ENCODE peak calls at places on chromosomes 3 and 15, in nine cellular contexts. One of them, this sample, is unnamed.

GRCh38 chr3:131007782-131008181 is 18.8 kb downstream of the ASTE1 start:
- DNase-seq in sigmoid colon: no peak
- DNase-seq in prostate gland: no peak
- DNase-seq in stomach: no peak
- DNase-seq in psoas muscle: no peak
- DNase-seq in cardiac muscle cell: peak; percentile 30
- DNase-seq in right atrium auricular region: no peak
- DNase-seq in dorsolateral prefrontal cortex: no peak
- DNase-seq in CD4-positive, alpha-beta T cell: no peak
- DNase-seq in this sample: no peak

GRCh38 chr3:126348308-126348920 is 8.8 kb downstream of the KLF15 start:
- DNase-seq in sigmoid colon: no peak
- DNase-seq in prostate gland: no peak
- DNase-seq in stomach: no peak
- DNase-seq in psoas muscle: peak; percentile 11
- DNase-seq in cardiac muscle cell: peak; percentile 23
- DNase-seq in right atrium auricular region: peak; percentile 46
- DNase-seq in dorsolateral prefrontal cortex: no peak
- DNase-seq in CD4-positive, alpha-beta T cell: no peak
- DNase-seq in this sample: no peak

GRCh38 chr3:52319921-52320595 is 3.9 kb downstream of the DNAH1 start:
- DNase-seq in sigmoid colon: no peak
- DNase-seq in prostate gland: no peak
- DNase-seq in stomach: no peak
- DNase-seq in psoas muscle: no peak
- DNase-seq in cardiac muscle cell: no peak
- DNase-seq in right atrium auricular region: no peak
- DNase-seq in dorsolateral prefrontal cortex: no peak
- DNase-seq in CD4-positive, alpha-beta T cell: no peak
- DNase-seq in this sample: no peak

GRCh38 chr3:25582242-25582641 is 82.5 kb downstream of the TOP2B start:
- DNase-seq in sigmoid colon: no peak
- DNase-seq in prostate gland: no peak
- DNase-seq in stomach: no peak
- DNase-seq in psoas muscle: no peak
- DNase-seq in cardiac muscle cell: peak; percentile 46
- DNase-seq in right atrium auricular region: no peak
- DNase-seq in dorsolateral prefrontal cortex: no peak
- DNase-seq in CD4-positive, alpha-beta T cell: no peak
- DNase-seq in this sample: no peak

GRCh38 chr3:127754411-127755304 is 67.7 kb downstream of the MGLL start:
- DNase-seq in sigmoid colon: no peak
- DNase-seq in prostate gland: no peak
- DNase-seq in stomach: no peak
- DNase-seq in psoas muscle: no peak
- DNase-seq in cardiac muscle cell: no peak
- DNase-seq in right atrium auricular region: no peak
- DNase-seq in dorsolateral prefrontal cortex: no peak
- DNase-seq in CD4-positive, alpha-beta T cell: no peak
- DNase-seq in this sample: no peak

GRCh38 chr15:63502843-63503738 is 1.3 kb upstream of the USP3 start:
- DNase-seq in sigmoid colon: peak; percentile 95
- DNase-seq in prostate gland: peak; percentile 65
- DNase-seq in stomach: peak; percentile 96
- DNase-seq in psoas muscle: peak; percentile 91
- DNase-seq in cardiac muscle cell: peak; percentile 99
- DNase-seq in right atrium auricular region: peak; percentile 97
- DNase-seq in dorsolateral prefrontal cortex: no peak
- DNase-seq in CD4-positive, alpha-beta T cell: peak; percentile 47
- DNase-seq in this sample: peak; percentile 92

GRCh38 chr3:117887896-117888295 is 1146.8 kb downstream of the IGSF11 start:
- DNase-seq in sigmoid colon: no peak
- DNase-seq in prostate gland: no peak
- DNase-seq in stomach: no peak
- DNase-seq in psoas muscle: no peak
- DNase-seq in cardiac muscle cell: no peak
- DNase-seq in right atrium auricular region: no peak
- DNase-seq in dorsolateral prefrontal cortex: no peak
- DNase-seq in CD4-positive, alpha-beta T cell: no peak
- DNase-seq in this sample: no peak

GRCh38 chr15:26294062-26294689 is 431.0 kb upstream of the ATP10A start:
- DNase-seq in sigmoid colon: no peak
- DNase-seq in prostate gland: no peak
- DNase-seq in stomach: no peak
- DNase-seq in psoas muscle: no peak
- DNase-seq in cardiac muscle cell: no peak
- DNase-seq in right atrium auricular region: no peak
- DNase-seq in dorsolateral prefrontal cortex: no peak
- DNase-seq in CD4-positive, alpha-beta T cell: no peak
- DNase-seq in this sample: no peak

GRCh38 chr3:108036984-108037741 is 53.7 kb downstream of the CD47 start:
- DNase-seq in sigmoid colon: no peak
- DNase-seq in prostate gland: no peak
- DNase-seq in stomach: no peak
- DNase-seq in psoas muscle: no peak
- DNase-seq in cardiac muscle cell: no peak
- DNase-seq in right atrium auricular region: no peak
- DNase-seq in dorsolateral prefrontal cortex: peak; percentile 62
- DNase-seq in CD4-positive, alpha-beta T cell: no peak
- DNase-seq in this sample: no peak

GRCh38 chr15:63244976-63245645 is 32.3 kb upstream of the APH1B start:
- DNase-seq in sigmoid colon: no peak
- DNase-seq in prostate gland: no peak
- DNase-seq in stomach: no peak
- DNase-seq in psoas muscle: no peak
- DNase-seq in cardiac muscle cell: no peak
- DNase-seq in right atrium auricular region: no peak
- DNase-seq in dorsolateral prefrontal cortex: no peak
- DNase-seq in CD4-positive, alpha-beta T cell: no peak
- DNase-seq in this sample: no peak

GRCh38 chr3:62242846-62243245 is 130.5 kb downstream of the FEZF2 start:
- DNase-seq in sigmoid colon: no peak
- DNase-seq in prostate gland: no peak
- DNase-seq in stomach: no peak
- DNase-seq in psoas muscle: no peak
- DNase-seq in cardiac muscle cell: no peak
- DNase-seq in right atrium auricular region: no peak
- DNase-seq in dorsolateral prefrontal cortex: no peak
- DNase-seq in CD4-positive, alpha-beta T cell: no peak
- DNase-seq in this sample: no peak

GRCh38 chr3:58776231-58776630 is 109.7 kb upstream of the FAM3D start:
- DNase-seq in sigmoid colon: no peak
- DNase-seq in prostate gland: no peak
- DNase-seq in stomach: no peak
- DNase-seq in psoas muscle: no peak
- DNase-seq in cardiac muscle cell: no peak
- DNase-seq in right atrium auricular region: no peak
- DNase-seq in dorsolateral prefrontal cortex: no peak
- DNase-seq in CD4-positive, alpha-beta T cell: no peak
- DNase-seq in this sample: no peak

GRCh38 chr3:114496874-114497273 is 203.0 kb downstream of the TIGIT start:
- DNase-seq in sigmoid colon: no peak
- DNase-seq in prostate gland: no peak
- DNase-seq in stomach: no peak
- DNase-seq in psoas muscle: no peak
- DNase-seq in cardiac muscle cell: peak; percentile 82
- DNase-seq in right atrium auricular region: no peak
- DNase-seq in dorsolateral prefrontal cortex: no peak
- DNase-seq in CD4-positive, alpha-beta T cell: no peak
- DNase-seq in this sample: no peak

GRCh38 chr3:121822973-121823372 is 11.9 kb downstream of the IQCB1 start:
- DNase-seq in sigmoid colon: no peak
- DNase-seq in prostate gland: no peak
- DNase-seq in stomach: no peak
- DNase-seq in psoas muscle: no peak
- DNase-seq in cardiac muscle cell: no peak
- DNase-seq in right atrium auricular region: no peak
- DNase-seq in dorsolateral prefrontal cortex: no peak
- DNase-seq in CD4-positive, alpha-beta T cell: no peak
- DNase-seq in this sample: no peak

GRCh38 chr15:75836953-75837321 is 6.3 kb upstream of the UBE2Q2 start:
- DNase-seq in sigmoid colon: no peak
- DNase-seq in prostate gland: no peak
- DNase-seq in stomach: no peak
- DNase-seq in psoas muscle: peak; percentile 30
- DNase-seq in cardiac muscle cell: peak; percentile 75
- DNase-seq in right atrium auricular region: peak; percentile 72
- DNase-seq in dorsolateral prefrontal cortex: no peak
- DNase-seq in CD4-positive, alpha-beta T cell: peak; percentile 19
- DNase-seq in this sample: no peak

GRCh38 chr3:31909455-31909854 is 71.6 kb downstream of the OSBPL10 start:
- DNase-seq in sigmoid colon: no peak
- DNase-seq in prostate gland: no peak
- DNase-seq in stomach: no peak
- DNase-seq in psoas muscle: no peak
- DNase-seq in cardiac muscle cell: no peak
- DNase-seq in right atrium auricular region: no peak
- DNase-seq in dorsolateral prefrontal cortex: no peak
- DNase-seq in CD4-positive, alpha-beta T cell: no peak
- DNase-seq in this sample: no peak
- H3K27ac ChIP-seq in sigmoid colon: no peak overlapping the region
- H3K27ac ChIP-seq in prostate gland: no peak overlapping the region
- H3K27ac ChIP-seq in stomach: no peak overlapping the region
- H3K27ac ChIP-seq in psoas muscle: no peak overlapping the region
- H3K27ac ChIP-seq in cardiac muscle cell: no peak overlapping the region
- H3K27ac ChIP-seq in right atrium auricular region: no peak overlapping the region
- H3K27ac ChIP-seq in dorsolateral prefrontal cortex: no peak overlapping the region
- H3K27ac ChIP-seq in CD4-positive, alpha-beta T cell: no peak overlapping the region
- H3K27ac ChIP-seq in this sample: no peak overlapping the region

GRCh38 chr15:65644282-65644681 is 22.5 kb downstream of the SLC24A1 start:
- DNase-seq in sigmoid colon: no peak
- DNase-seq in prostate gland: no peak
- DNase-seq in stomach: no peak
- DNase-seq in psoas muscle: no peak
- DNase-seq in cardiac muscle cell: no peak
- DNase-seq in right atrium auricular region: no peak
- DNase-seq in dorsolateral prefrontal cortex: no peak
- DNase-seq in CD4-positive, alpha-beta T cell: no peak
- DNase-seq in this sample: no peak

GRCh38 chr15:65642588-65642987 is 20.9 kb downstream of the SLC24A1 start:
- DNase-seq in sigmoid colon: no peak
- DNase-seq in prostate gland: no peak
- DNase-seq in stomach: no peak
- DNase-seq in psoas muscle: no peak
- DNase-seq in cardiac muscle cell: no peak
- DNase-seq in right atrium auricular region: no peak
- DNase-seq in dorsolateral prefrontal cortex: no peak
- DNase-seq in CD4-positive, alpha-beta T cell: no peak
- DNase-seq in this sample: no peak

GRCh38 chr15:65639509-65639908 is 17.8 kb downstream of the SLC24A1 start:
- DNase-seq in sigmoid colon: no peak
- DNase-seq in prostate gland: no peak
- DNase-seq in stomach: no peak
- DNase-seq in psoas muscle: no peak
- DNase-seq in cardiac muscle cell: no peak
- DNase-seq in right atrium auricular region: no peak
- DNase-seq in dorsolateral prefrontal cortex: no peak
- DNase-seq in CD4-positive, alpha-beta T cell: no peak
- DNase-seq in this sample: no peak

GRCh38 chr15:65638681-65639089 is 16.9 kb downstream of the SLC24A1 start:
- DNase-seq in sigmoid colon: no peak
- DNase-seq in prostate gland: peak; percentile 45
- DNase-seq in stomach: no peak
- DNase-seq in psoas muscle: no peak
- DNase-seq in cardiac muscle cell: peak; percentile 87
- DNase-seq in right atrium auricular region: no peak
- DNase-seq in dorsolateral prefrontal cortex: peak; percentile 33
- DNase-seq in CD4-positive, alpha-beta T cell: peak; percentile 4
- DNase-seq in this sample: no peak

GRCh38 chr15:65641723-65642475 is 20.2 kb downstream of the SLC24A1 start:
- DNase-seq in sigmoid colon: no peak
- DNase-seq in prostate gland: no peak
- DNase-seq in stomach: no peak
- DNase-seq in psoas muscle: no peak
- DNase-seq in cardiac muscle cell: no peak
- DNase-seq in right atrium auricular region: no peak
- DNase-seq in dorsolateral prefrontal cortex: no peak
- DNase-seq in CD4-positive, alpha-beta T cell: no peak
- DNase-seq in this sample: no peak
- TF ChIP-seq CTCF in sigmoid colon: no peak
- TF ChIP-seq CTCF in prostate gland: no peak
- TF ChIP-seq CTCF in stomach: no peak
- TF ChIP-seq CTCF in psoas muscle: no peak
- TF ChIP-seq CTCF in cardiac muscle cell: no peak
- TF ChIP-seq CTCF in right atrium auricular region: no peak
- TF ChIP-seq CTCF in dorsolateral prefrontal cortex: no peak
- TF ChIP-seq CTCF in CD4-positive, alpha-beta T cell: no peak
- TF ChIP-seq CTCF in this sample: no peak

DNA sequence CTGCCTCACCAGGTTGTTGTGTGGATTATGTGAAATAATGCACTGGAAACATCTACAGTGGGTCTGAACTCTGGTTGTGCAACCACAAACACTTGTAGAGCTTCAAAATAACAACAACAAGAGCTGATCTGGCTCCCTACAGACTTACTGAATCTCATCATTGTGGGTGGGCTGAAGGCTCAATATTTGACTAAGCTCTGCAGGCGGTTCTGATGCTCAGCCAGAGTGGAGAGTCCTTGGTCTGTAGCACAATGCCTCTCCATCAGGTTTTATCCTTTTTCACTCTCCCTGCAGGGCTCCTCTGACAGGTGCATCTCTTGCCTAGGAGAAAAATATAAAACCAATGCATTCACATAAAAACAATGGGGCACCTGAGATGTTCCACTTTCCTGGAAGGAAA is 456.3 kb upstream of the ONECUT1 start:
- DNase-seq in sigmoid colon: no peak
- DNase-seq in prostate gland: no peak
- DNase-seq in stomach: no peak
- DNase-seq in psoas muscle: no peak
- DNase-seq in cardiac muscle cell: no peak
- DNase-seq in right atrium auricular region: no peak
- DNase-seq in dorsolateral prefrontal cortex: no peak
- DNase-seq in CD4-positive, alpha-beta T cell: no peak
- DNase-seq in this sample: no peak
- H3K27ac ChIP-seq in sigmoid colon: no peak overlapping the region
- H3K27ac ChIP-seq in prostate gland: no peak overlapping the region
- H3K27ac ChIP-seq in stomach: no peak overlapping the region
- H3K27ac ChIP-seq in psoas muscle: no peak overlapping the region
- H3K27ac ChIP-seq in cardiac muscle cell: no peak overlapping the region
- H3K27ac ChIP-seq in right atrium auricular region: no peak overlapping the region
- H3K27ac ChIP-seq in dorsolateral prefrontal cortex: no peak overlapping the region
- H3K27ac ChIP-seq in CD4-positive, alpha-beta T cell: no peak overlapping the region
- H3K27ac ChIP-seq in this sample: no peak overlapping the region

DNA sequence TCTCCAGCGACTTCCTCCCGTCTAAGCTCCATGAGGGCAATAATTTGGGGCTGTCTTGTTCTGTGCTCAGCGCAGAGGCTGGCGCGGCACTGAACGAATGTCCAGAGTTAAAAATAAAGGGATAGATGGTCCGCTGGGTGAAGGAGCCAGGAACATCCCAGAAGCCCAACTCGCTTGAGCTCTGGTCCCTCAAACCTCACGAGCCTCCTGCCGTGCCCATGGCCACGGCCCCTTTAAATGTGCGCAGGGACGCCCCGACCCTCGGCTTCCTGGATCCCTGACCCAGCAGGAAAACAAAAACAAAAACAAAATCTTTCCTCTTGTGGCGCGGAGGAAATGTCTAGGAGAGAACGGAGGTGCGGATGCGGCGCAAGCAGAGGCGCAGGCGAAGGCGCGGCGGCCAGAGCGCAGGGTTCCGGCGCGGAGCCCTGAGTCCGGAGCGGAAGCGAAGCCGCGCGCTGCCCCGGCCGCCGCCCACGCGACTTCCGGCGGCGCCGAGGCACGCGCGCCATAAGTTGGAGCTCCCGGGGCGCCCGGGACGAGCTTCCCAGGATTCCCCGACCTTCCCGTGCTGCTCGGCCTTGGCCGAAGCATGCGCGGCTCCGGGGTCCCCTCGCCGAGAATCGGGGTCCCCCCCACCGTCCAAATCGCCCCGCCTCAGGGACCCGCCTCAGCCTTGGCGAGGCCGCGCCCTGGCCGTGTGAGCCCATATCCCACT is 52.9 kb upstream of the WNT7A start:
- DNase-seq in sigmoid colon: no peak
- DNase-seq in prostate gland: no peak
- DNase-seq in stomach: no peak
- DNase-seq in psoas muscle: no peak
- DNase-seq in cardiac muscle cell: peak; percentile 17
- DNase-seq in right atrium auricular region: no peak
- DNase-seq in dorsolateral prefrontal cortex: no peak
- DNase-seq in CD4-positive, alpha-beta T cell: no peak
- DNase-seq in this sample: no peak
- TF ChIP-seq CTCF in sigmoid colon: no peak
- TF ChIP-seq CTCF in prostate gland: no peak
- TF ChIP-seq CTCF in stomach: no peak
- TF ChIP-seq CTCF in psoas muscle: no peak
- TF ChIP-seq CTCF in cardiac muscle cell: no peak
- TF ChIP-seq CTCF in right atrium auricular region: no peak
- TF ChIP-seq CTCF in dorsolateral prefrontal cortex: no peak
- TF ChIP-seq CTCF in CD4-positive, alpha-beta T cell: no peak
- TF ChIP-seq CTCF in this sample: no peak

This sample was measured in ascending aorta.